ENCODE peak calls at places on chromosome 1, in ten cellular contexts. H is GM23338; Q is pancreas; L is breast epithelium; D is neural progenitor cell; X is cardiac muscle cell; T is body of pancreas; U is psoas muscle; N is CD8-positive, alpha-beta T cell; W is testis. M is an unnamed sample.

GRCh38 chr1:185934476-185935189 is 200.4 kb downstream of the HMCN1 start:
- DNase-seq in X (no peak), L (no peak), W (no peak), Q (no peak), U (no peak), T (no peak), H (no peak), N (no peak), D (no peak), M (no peak)

GRCh38 chr1:59296358-59297256 is at the start of gene FGGY:
- DNase-seq in H (peak; percentile 95), W (peak; percentile 97), N (peak; percentile 84), U (peak; percentile 97), Q (peak; percentile 97), X (peak; percentile 97), T (peak; percentile 97), D (peak; percentile 96), L (peak; percentile 97), M (peak; percentile 98)

GRCh38 chr1:178704833-178705232 is 20.2 kb upstream of the RALGPS2 start:
- DNase-seq in N (no peak), H (no peak), T (no peak), D (no peak), Q (no peak), X (no peak), L (no peak), W (no peak), U (no peak), M (no peak)

GRCh38 chr1:107953551-107953950 is 11.4 kb downstream of the VAV3 start:
- DNase-seq in U (no peak), Q (no peak), H (no peak), W (no peak), X (no peak), L (no peak), N (no peak), T (no peak), D (no peak), M (no peak)

GRCh38 chr1:86156571-86157455 is at the start of gene COL24A1:
- DNase-seq in W (peak; percentile 38), T (peak; percentile 14), H (peak; percentile 90), Q (no peak), X (peak; percentile 81), N (no peak), U (peak; percentile 27), D (peak; percentile 87), L (no peak), M (peak; percentile 59)

GRCh38 chr1:1197551-1198422 is 8.6 kb downstream of the TNFRSF18 start:
- DNase-seq in N (no peak), L (no peak), X (no peak), T (no peak), H (peak; percentile 8), D (no peak), Q (no peak), U (peak; percentile 14), W (no peak), M (no peak)

GRCh38 chr1:83970802-83971201 is 28.1 kb downstream of the TTLL7 start:
- DNase-seq in N (no peak), X (no peak), L (no peak), H (peak; percentile 40), D (peak; percentile 44), T (no peak), U (no peak), Q (no peak), W (no peak), M (no peak)

GRCh38 chr1:95352767-95353166 is 118.8 kb downstream of the RWDD3 start:
- DNase-seq in H (no peak), U (no peak), L (peak; percentile 25), W (no peak), T (peak; percentile 15), Q (no peak), N (no peak), D (no peak), X (no peak), M (no peak)

GRCh38 chr1:227429447-227430359 is 111.4 kb upstream of the CDC42BPA start:
- DNase-seq in N (no peak), X (no peak), Q (no peak), D (no peak), L (no peak), H (no peak), W (no peak), T (no peak), U (peak; percentile 33), M (no peak)

GRCh38 chr1:183993132-183993531 is 44.4 kb downstream of the COLGALT2 start:
- DNase-seq in H (no peak), D (no peak), T (no peak), X (no peak), N (no peak), W (no peak), U (no peak), L (no peak), Q (no peak), M (no peak)

GRCh38 chr1:16351449-16351993 is 759 bp downstream of the FBXO42 start:
- DNase-seq in L (no peak), X (peak; percentile 44), N (no peak), U (no peak), W (peak; percentile 53), T (no peak), H (peak; percentile 16), D (peak; percentile 34), Q (no peak), M (no peak)

GRCh38 chr1:83130886-83131691 is 867.8 kb downstream of the TTLL7 start:
- DNase-seq in H (no peak), X (no peak), N (no peak), W (no peak), U (no peak), Q (no peak), T (no peak), L (no peak), D (no peak), M (no peak)

GRCh38 chr1:152533327-152533938 is 19.2 kb downstream of the CRCT1 start:
- DNase-seq in N (no peak), Q (peak; percentile 3), W (peak; percentile 72), T (peak; percentile 20), L (no peak), H (peak; percentile 92), X (no peak), U (no peak), D (no peak), M (no peak)

GRCh38 chr1:15950763-15951295 is 25.1 kb downstream of the ZBTB17 start:
- DNase-seq in Q (no peak), N (peak; percentile 66), D (no peak), U (no peak), X (no peak), W (no peak), L (no peak), T (no peak), H (no peak), M (no peak)

GRCh38 chr1:36142121-36142520 is 7.2 kb downstream of the TRAPPC3 start:
- DNase-seq in X (no peak), W (no peak), U (no peak), L (no peak), Q (no peak), T (no peak), N (no peak), D (no peak), H (no peak), M (no peak)

GRCh38 chr1:200233393-200233792 is 176.4 kb downstream of the ZNF281 start:
- DNase-seq in X (no peak), W (no peak), H (no peak), Q (no peak), D (no peak), L (no peak), U (no peak), N (no peak), T (no peak), M (no peak)

DNA sequence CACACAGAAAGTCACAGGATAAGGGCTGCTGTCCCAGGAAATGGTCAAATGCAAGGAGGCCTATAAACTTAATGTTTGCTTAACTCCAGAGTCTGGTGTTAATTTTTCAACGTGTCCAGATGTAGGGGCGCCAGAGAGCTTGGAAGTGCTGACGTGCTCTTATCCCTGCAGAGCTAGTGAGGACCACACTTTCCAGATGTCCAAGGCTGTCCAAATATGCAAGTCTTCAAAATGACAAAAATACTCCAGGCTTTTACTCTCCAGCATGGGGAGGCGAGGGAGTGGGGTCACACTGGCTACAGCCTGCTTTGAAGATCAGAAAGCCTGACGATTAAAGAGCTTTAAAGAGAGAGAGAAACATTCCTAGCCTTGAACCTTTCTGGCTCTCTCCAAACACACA is 57.6 kb downstream of the ABCA4 start:
- DNase-seq in X (peak; percentile 59), T (peak; percentile 63), H (peak; percentile 62), N (no peak), L (no peak), U (peak; percentile 26), W (peak; percentile 68), D (peak; percentile 52), Q (peak; percentile 33), M (peak; percentile 45)
- TF ChIP-seq CTCF in X (peak; percentile 64), T (peak; percentile 44), H (peak; percentile 67), N (no peak), L (no peak), U (peak; percentile 31), W (peak; percentile 48), D (peak; percentile 53), Q (peak; percentile 10), M (peak; percentile 20)

GRCh38 chr1:43669878-43670277 is 19.9 kb downstream of the KDM4A start:
- DNase-seq in L (no peak), N (no peak), Q (no peak), W (no peak), T (no peak), D (no peak), H (no peak), U (no peak), X (no peak), M (no peak)
- H3K36me3 ChIP-seq in L (peaks cover 29% of the 10 kb centered on the region), N (peaks cover 80% of the 10 kb centered on the region), Q (peaks cover 53% of the 10 kb centered on the region), W (no peaks in the 10 kb centered on the region), T (peaks cover 57% of the 10 kb centered on the region), D (no peaks in the 10 kb centered on the region), H (peaks cover 97% of the 10 kb centered on the region), U (peaks cover 100% of the 10 kb centered on the region), X (peaks cover 78% of the 10 kb centered on the region), M (peaks cover 100% of the 10 kb centered on the region)

GRCh38 chr1:180156631-180157091 is 2.0 kb downstream of the QSOX1 start:
- DNase-seq in U (no peak), Q (no peak), W (no peak), D (no peak), X (no peak), L (no peak), H (no peak), N (no peak), T (no peak), M (no peak)
- H3K27ac ChIP-seq in U (no peak overlapping the region), Q (peak overlapping the region; percentile 94), W (peak overlapping the region; percentile 48), D (no peak overlapping the region), X (no peak overlapping the region), L (peak overlapping the region; percentile 41), H (no peak overlapping the region), N (no peak overlapping the region), T (peak overlapping the region; percentile 89), M (no peak overlapping the region)

DNA sequence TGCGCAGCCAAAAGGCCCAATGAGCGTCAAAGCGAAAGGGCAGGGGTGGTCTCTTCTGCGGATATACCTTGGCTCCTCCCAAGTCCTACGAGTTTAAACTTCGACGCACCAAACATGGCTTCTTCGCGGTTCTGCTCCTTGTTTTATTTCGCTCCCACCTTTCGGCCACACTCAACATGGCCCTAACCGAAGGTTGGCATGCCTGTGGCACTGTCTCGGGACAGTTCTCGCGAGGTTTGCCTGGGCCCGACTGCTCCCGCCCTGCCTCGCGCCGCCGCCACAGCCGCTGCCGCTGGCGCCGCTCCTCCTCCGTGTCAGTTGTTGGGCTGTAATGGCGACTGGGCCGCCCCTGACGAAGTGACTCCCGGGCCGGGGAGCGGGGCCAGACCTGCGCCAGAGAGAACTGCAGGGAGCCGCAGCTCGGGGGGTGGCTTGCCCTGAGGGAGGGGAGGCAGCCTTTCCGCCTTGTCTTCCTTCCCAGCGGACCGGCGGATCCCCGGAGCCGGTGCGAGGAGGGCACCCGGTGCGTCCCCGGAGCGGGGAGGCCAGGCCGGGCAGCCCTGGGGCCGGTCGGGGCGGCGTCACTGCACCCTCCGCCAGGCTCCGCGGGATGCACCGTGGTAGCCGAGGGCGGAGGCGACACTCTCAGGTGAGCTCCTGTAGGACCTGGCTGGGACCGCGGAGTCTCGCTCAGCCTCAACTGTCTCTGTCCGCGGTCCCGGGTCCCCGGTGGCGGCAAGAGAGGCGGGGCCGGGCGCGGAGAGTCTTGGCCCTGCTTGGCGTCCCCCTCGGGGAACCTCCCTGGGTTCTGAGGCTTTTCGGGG is at the start of gene CEP350:
- DNase-seq in W (peak; percentile 98), U (peak; percentile 98), Q (peak; percentile 99), H (peak; percentile 99), L (peak; percentile 97), X (peak; percentile 99), N (peak; percentile 98), T (peak; percentile 99), D (peak; percentile 99), M (peak; percentile 98)
- TF ChIP-seq CTCF in W (no peak), U (no peak), Q (no peak), H (no peak), L (no peak), X (no peak), N (no peak), T (peak; percentile 18), D (no peak), M (no peak)

M was measured in suprapubic skin.